ENCODE peak calls at places on chromosome 15, in eight cellular contexts. V is breast epithelium; B is left ventricle myocardium inferior; S is left lung; H is GM23248; F is dorsolateral prefrontal cortex; Y is testis; R is CD4-positive, CD25-positive, alpha-beta regulatory T cell. L is an unnamed sample.

GRCh38 chr15:89845305-89845893 is 30.7 kb upstream of the ANPEP start:
- DNase-seq in V (no peak), B (no peak), S (no peak), H (peak; percentile 88), F (no peak), Y (no peak), R (no peak), L (no peak)

GRCh38 chr15:32898991-32899613 is 181.3 kb downstream of the GREM1 start:
- DNase-seq in V (no peak), B (no peak), S (no peak), H (no peak), F (no peak), Y (no peak), R (no peak), L (no peak)

GRCh38 chr15:31360843-31361763 is 34.5 kb downstream of the KLF13 start:
- DNase-seq in V (no peak), B (peak; percentile 52), S (peak; percentile 87), H (no peak), F (no peak), Y (peak; percentile 46), R (peak; percentile 95), L (no peak)

GRCh38 chr15:58546635-58547627 is 115.1 kb downstream of the LIPC start:
- DNase-seq in V (no peak), B (peak; percentile 60), S (no peak), H (peak; percentile 98), F (no peak), Y (peak; percentile 89), R (no peak), L (no peak)

GRCh38 chr15:33453761-33454160 is 143.0 kb downstream of the RYR3 start:
- DNase-seq in V (no peak), B (no peak), S (no peak), H (no peak), F (no peak), Y (no peak), R (no peak), L (no peak)

GRCh38 chr15:43702174-43702573 is 8.5 kb downstream of the CKMT1A start:
- DNase-seq in V (no peak), B (no peak), S (no peak), H (no peak), F (no peak), Y (no peak), R (no peak), L (no peak)

GRCh38 chr15:69311319-69311721 is 12.6 kb downstream of the PAQR5 start:
- DNase-seq in V (no peak), B (no peak), S (no peak), H (peak; percentile 45), F (no peak), Y (no peak), R (no peak), L (no peak)

GRCh38 chr15:95996494-95996893 is 334.0 kb upstream of the NR2F2 start:
- DNase-seq in V (no peak), B (no peak), S (no peak), H (no peak), F (no peak), Y (no peak), R (peak; percentile 12), L (no peak)

GRCh38 chr15:40040293-40040635 is 1.3 kb upstream of the SRP14 start:
- DNase-seq in V (no peak), B (no peak), S (no peak), H (no peak), F (no peak), Y (no peak), R (no peak), L (no peak)
- H3K27ac ChIP-seq in V (peak overlapping the region; percentile 8), B (peak overlapping the region; percentile 92), S (peak overlapping the region; percentile 93), H (no peak overlapping the region), F (no peak overlapping the region), Y (no peak overlapping the region), R (peak overlapping the region; percentile 89), L (no peak overlapping the region)

GRCh38 chr15:44718180-44718926 is 7.0 kb downstream of the B2M start:
- DNase-seq in V (no peak), B (no peak), S (no peak), H (no peak), F (no peak), Y (no peak), R (peak; percentile 14), L (no peak)

GRCh38 chr15:44719293-44719999 is 8.1 kb downstream of the B2M start:
- DNase-seq in V (no peak), B (no peak), S (no peak), H (no peak), F (no peak), Y (no peak), R (peak; percentile 78), L (no peak)

GRCh38 chr15:44720460-44721185 is 9.3 kb downstream of the B2M start:
- DNase-seq in V (no peak), B (no peak), S (no peak), H (no peak), F (no peak), Y (no peak), R (peak; percentile 56), L (no peak)

GRCh38 chr15:44718927-44719292 is 7.6 kb downstream of the B2M start:
- DNase-seq in V (no peak), B (no peak), S (no peak), H (no peak), F (no peak), Y (no peak), R (no peak), L (no peak)

DNA sequence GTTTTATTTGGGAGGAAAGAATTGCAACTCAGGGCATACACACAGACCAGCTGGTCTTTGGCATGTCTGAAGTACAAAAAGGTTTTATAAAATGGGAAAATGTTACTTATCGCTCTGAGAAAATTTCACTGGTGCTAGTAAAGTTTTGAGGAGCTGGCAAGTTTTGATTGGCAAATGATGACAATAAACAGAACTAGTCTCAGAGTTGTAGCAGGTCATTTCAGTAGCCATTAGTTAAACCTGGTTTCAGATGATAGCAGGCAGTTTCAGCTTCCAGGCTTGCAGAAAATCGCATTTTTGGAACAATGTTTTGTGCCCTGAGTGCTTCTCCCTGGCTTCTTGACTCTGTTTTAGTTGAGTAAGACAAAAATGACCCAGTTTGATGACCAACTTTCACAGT is 10.7 kb downstream of the B2M start:
- DNase-seq in V (no peak), B (no peak), S (no peak), H (no peak), F (no peak), Y (no peak), R (no peak), L (no peak)
- H3K27ac ChIP-seq in V (no peak overlapping the region), B (no peak overlapping the region), S (peak overlapping the region; percentile 53), H (no peak overlapping the region), F (no peak overlapping the region), Y (no peak overlapping the region), R (peak overlapping the region; percentile 100), L (no peak overlapping the region)

GRCh38 chr15:70504988-70505387 is 258.4 kb downstream of the UACA start:
- DNase-seq in V (no peak), B (no peak), S (no peak), H (no peak), F (no peak), Y (no peak), R (no peak), L (no peak)

GRCh38 chr15:70505411-70505919 is 257.9 kb downstream of the UACA start:
- DNase-seq in V (peak; percentile 41), B (no peak), S (no peak), H (peak; percentile 95), F (no peak), Y (no peak), R (no peak), L (no peak)

GRCh38 chr15:70507772-70508351 is 255.5 kb downstream of the UACA start:
- DNase-seq in V (no peak), B (no peak), S (peak; percentile 71), H (peak; percentile 83), F (no peak), Y (no peak), R (no peak), L (no peak)

GRCh38 chr15:70504305-70504951 is 258.9 kb downstream of the UACA start:
- DNase-seq in V (peak; percentile 53), B (peak; percentile 62), S (peak; percentile 88), H (peak; percentile 89), F (no peak), Y (peak; percentile 75), R (no peak), L (peak; percentile 12)

DNA sequence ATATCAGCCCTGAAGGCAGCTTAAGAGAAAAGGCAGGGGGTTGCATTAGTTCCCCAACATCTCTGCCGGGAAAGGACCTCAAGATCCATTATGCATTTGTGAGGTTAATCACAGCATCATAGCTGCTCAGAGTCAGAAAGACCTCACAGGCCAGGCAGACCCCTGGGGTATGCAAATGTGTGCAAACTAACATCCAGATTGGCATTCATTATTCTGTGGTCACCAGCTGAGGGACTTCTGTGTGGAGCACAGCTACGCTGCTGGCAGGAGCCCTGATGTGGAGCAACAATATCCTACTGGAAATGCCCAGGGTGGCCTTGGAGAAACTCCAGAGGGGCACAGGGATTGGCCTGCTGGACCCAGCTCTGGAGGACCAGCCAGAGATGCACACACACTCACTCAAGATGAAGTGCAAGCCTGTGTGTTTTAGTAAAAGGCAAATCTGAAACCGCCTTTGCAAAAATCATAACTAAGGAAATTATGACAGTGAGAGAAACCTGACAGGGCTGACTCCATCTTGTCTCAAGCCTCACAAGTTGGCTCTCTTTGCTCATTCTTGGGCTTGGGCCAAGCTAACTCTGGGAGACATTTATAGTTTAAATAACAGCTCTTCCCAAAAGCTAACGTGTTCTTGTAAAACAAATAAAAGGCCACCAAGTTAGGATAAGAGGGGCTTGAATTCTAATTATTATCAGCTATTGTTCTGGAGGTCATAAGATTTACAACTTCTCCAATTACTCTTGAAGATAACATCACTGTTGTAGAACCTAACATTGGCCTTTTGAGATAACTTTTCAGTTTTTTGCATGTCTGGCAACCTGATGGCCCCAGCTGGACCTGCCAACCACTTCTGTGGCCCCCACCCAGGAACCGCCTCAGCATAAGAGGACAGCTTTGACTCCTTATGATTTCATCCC is 257.1 kb downstream of the UACA start:
- DNase-seq in V (no peak), B (no peak), S (no peak), H (no peak), F (no peak), Y (no peak), R (no peak), L (no peak)
- H3K27ac ChIP-seq in V (peak overlapping the region; percentile 38), B (no peak overlapping the region), S (peak overlapping the region; percentile 79), H (no peak overlapping the region), F (no peak overlapping the region), Y (no peak overlapping the region), R (no peak overlapping the region), L (no peak overlapping the region)

GRCh38 chr15:66721020-66721419 is 19.0 kb downstream of the SMAD6 start:
- DNase-seq in V (no peak), B (no peak), S (no peak), H (no peak), F (no peak), Y (no peak), R (no peak), L (no peak)

GRCh38 chr15:66721954-66722353 is 19.9 kb downstream of the SMAD6 start:
- DNase-seq in V (no peak), B (no peak), S (no peak), H (no peak), F (no peak), Y (no peak), R (no peak), L (no peak)

GRCh38 chr15:66721501-66721937 is 19.5 kb downstream of the SMAD6 start:
- DNase-seq in V (no peak), B (no peak), S (no peak), H (peak; percentile 76), F (no peak), Y (no peak), R (no peak), L (no peak)

GRCh38 chr15:66719471-66719870 is 17.4 kb downstream of the SMAD6 start:
- DNase-seq in V (no peak), B (no peak), S (no peak), H (no peak), F (no peak), Y (no peak), R (no peak), L (no peak)

DNA sequence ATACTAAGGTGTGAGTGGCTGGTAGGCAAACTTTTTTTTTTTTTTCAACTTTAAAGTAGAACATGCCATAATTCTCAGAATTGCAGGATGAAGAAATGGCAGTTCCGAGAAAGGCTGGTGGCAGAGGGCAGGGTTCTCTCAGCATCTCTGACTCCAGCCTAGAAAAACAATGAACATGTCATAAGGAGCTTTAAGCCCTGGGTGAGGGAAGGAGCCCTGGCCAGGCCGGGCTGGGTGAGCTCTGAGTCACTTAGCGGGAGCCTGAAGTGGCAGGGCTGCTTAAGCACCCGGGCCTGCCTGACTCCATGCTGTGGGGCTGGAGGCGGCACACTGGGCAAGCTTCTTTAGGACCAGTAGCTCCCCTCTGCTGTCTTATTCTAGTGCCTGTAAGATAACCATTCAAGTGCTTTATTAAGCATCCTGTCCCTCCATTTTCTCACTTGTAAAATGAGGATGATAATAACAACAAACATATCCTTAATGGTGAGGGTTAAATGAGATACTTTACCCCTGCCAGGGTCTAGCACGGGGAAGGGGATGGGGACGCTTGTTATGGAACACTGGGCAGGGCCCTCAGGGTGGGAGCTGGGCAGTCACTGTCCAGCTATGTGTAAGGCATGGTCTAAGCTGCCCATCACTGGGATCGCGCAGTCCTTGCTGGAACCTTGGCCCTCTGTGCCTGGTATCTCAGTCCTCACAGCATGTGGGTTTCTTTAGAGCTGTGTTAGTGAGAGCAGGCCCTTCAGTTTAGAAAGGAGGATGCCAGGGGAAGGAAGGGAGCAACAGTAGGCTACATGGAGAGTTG is 18.4 kb downstream of the SMAD6 start:
- DNase-seq in V (no peak), B (no peak), S (peak; percentile 89), H (peak; percentile 97), F (no peak), Y (no peak), R (no peak), L (no peak)
- H3K27ac ChIP-seq in V (peak overlapping the region; percentile 8), B (no peak overlapping the region), S (peak overlapping the region; percentile 41), H (peak overlapping the region; percentile 85), F (no peak overlapping the region), Y (no peak overlapping the region), R (no peak overlapping the region), L (no peak overlapping the region)

L was measured in substantia nigra.